ENCODE peak calls at places on chromosomes 2 and 18, in ten cellular contexts. A is mesothelial cell of epicardium; K is aorta; B is stimulated activated CD4-positive, alpha-beta T cell treated with anti-CD3 and anti-CD28 coated beads, Interleukin-2, amount 100 ng/mL, for 48 hours; N is SHP77; L is epithelial cell of esophagus; E is spleen; S is left ventricle myocardium inferior; W is hypothalamus; O is T-helper 1 cell. P is an unnamed sample.
A peak's percentile ranks its signal among the peaks of the same experiment; 100 is the strongest.

GRCh38 chr2:26989156-26989555 is 18.7 kb downstream of the MAPRE3 start:
- DNase-seq in A (no peak), K (no peak), B (no peak), N (no peak), L (no peak), E (no peak), S (no peak), W (no peak), O (no peak), P (no peak)

GRCh38 chr2:232293191-232293590 is 85.4 kb upstream of the ALPP start:
- DNase-seq in A (no peak), K (no peak), B (no peak), N (no peak), L (no peak), E (no peak), S (no peak), W (no peak), O (no peak), P (no peak)

GRCh38 chr2:119853777-119854399 is 94.2 kb downstream of the PTPN4 start:
- DNase-seq in A (no peak), K (no peak), B (no peak), N (no peak), L (no peak), E (no peak), S (no peak), W (no peak), O (no peak), P (no peak)

GRCh38 chr2:225276207-225276606 is 123.3 kb upstream of the NYAP2 start:
- DNase-seq in A (no peak), K (no peak), B (no peak), N (no peak), L (no peak), E (no peak), S (no peak), W (no peak), O (no peak), P (no peak)

GRCh38 chr2:236081171-236081570 is 87.0 kb downstream of the GBX2 start:
- DNase-seq in A (no peak), K (no peak), B (no peak), N (no peak), L (no peak), E (no peak), S (no peak), W (no peak), O (no peak), P (no peak)

GRCh38 chr2:99910903-99911302 is 231.5 kb downstream of the AFF3 start:
- DNase-seq in A (no peak), K (no peak), B (no peak), N (no peak), L (no peak), E (no peak), S (no peak), W (no peak), O (no peak), P (no peak)

GRCh38 chr2:135059577-135059976 is 7.5 kb downstream of the RAB3GAP1 start:
- DNase-seq in A (no peak), K (no peak), B (no peak), N (no peak), L (no peak), E (no peak), S (no peak), W (no peak), O (no peak), P (no peak)

GRCh38 chr2:223619486-223620129 is 17.4 kb upstream of the SCG2 start:
- DNase-seq in A (no peak), K (no peak), B (no peak), N (no peak), L (peak; percentile 61), E (no peak), S (no peak), W (no peak), O (no peak), P (no peak)

GRCh38 chr18:38450876-38451275 is 885.3 kb upstream of the CELF4 start:
- DNase-seq in A (no peak), K (no peak), B (no peak), N (no peak), L (peak; percentile 55), E (no peak), S (no peak), W (no peak), O (no peak), P (no peak)

GRCh38 chr2:46913471-46914381 is 1.9 kb downstream of the MCFD2 start:
- DNase-seq in A (no peak), K (no peak), B (no peak), N (no peak), L (peak; percentile 72), E (no peak), S (no peak), W (no peak), O (no peak), P (no peak)

GRCh38 chr2:69164379-69164778 is 151.4 kb downstream of the ANTXR1 start:
- DNase-seq in A (no peak), K (no peak), B (no peak), N (no peak), L (peak; percentile 33), E (no peak), S (no peak), W (no peak), O (no peak), P (no peak)

GRCh38 chr2:37795938-37796337 is 124.5 kb upstream of the CDC42EP3 start:
- DNase-seq in A (no peak), K (no peak), B (no peak), N (peak; percentile 6), L (peak; percentile 74), E (no peak), S (no peak), W (no peak), O (no peak), P (no peak)

GRCh38 chr18:22467760-22468553 is 50.2 kb upstream of the CTAGE1 start:
- DNase-seq in A (no peak), K (peak; percentile 87), B (no peak), N (no peak), L (peak; percentile 99), E (no peak), S (no peak), W (no peak), O (no peak), P (no peak)

GRCh38 chr18:9826666-9827065 is 59.1 kb upstream of the TXNDC2 start:
- DNase-seq in A (no peak), K (no peak), B (no peak), N (no peak), L (no peak), E (no peak), S (no peak), W (no peak), O (no peak), P (no peak)

GRCh38 chr2:168639501-168639900 is 162.9 kb upstream of the NOSTRIN start:
- DNase-seq in A (no peak), K (no peak), B (no peak), N (no peak), L (peak; percentile 67), E (no peak), S (peak; percentile 70), W (no peak), O (no peak), P (no peak)

GRCh38 chr18:39701839-39702238 is 2136.2 kb upstream of the CELF4 start:
- DNase-seq in A (no peak), K (no peak), B (no peak), N (no peak), L (peak; percentile 62), E (no peak), S (no peak), W (no peak), O (no peak), P (no peak)

GRCh38 chr2:175929850-175930249 is 72.2 kb downstream of the LNPK start:
- DNase-seq in A (no peak), K (no peak), B (no peak), N (no peak), L (peak; percentile 38), E (no peak), S (no peak), W (no peak), O (no peak), P (no peak)

GRCh38 chr2:88639865-88640264 is 12.6 kb upstream of the EIF2AK3 start:
- DNase-seq in A (no peak), K (no peak), B (no peak), N (no peak), L (no peak), E (no peak), S (no peak), W (no peak), O (no peak), P (no peak)

GRCh38 chr2:14751581-14751980 is 119.1 kb downstream of the LRATD1 start:
- DNase-seq in A (no peak), K (no peak), B (no peak), N (peak; percentile 83), L (peak; percentile 72), E (no peak), S (no peak), W (no peak), O (no peak), P (no peak)

GRCh38 chr18:2717407-2717806 is 61.9 kb downstream of the SMCHD1 start:
- DNase-seq in A (no peak), K (no peak), B (no peak), N (no peak), L (no peak), E (no peak), S (no peak), W (no peak), O (no peak), P (no peak)

GRCh38 chr2:148231858-148232257 is 211.0 kb downstream of the MBD5 start:
- DNase-seq in A (no peak), K (no peak), B (no peak), N (no peak), L (no peak), E (no peak), S (no peak), W (no peak), O (no peak), P (no peak)

GRCh38 chr2:223585691-223586090 is 16.5 kb downstream of the SCG2 start:
- DNase-seq in A (no peak), K (no peak), B (no peak), N (peak; percentile 87), L (peak; percentile 15), E (no peak), S (no peak), W (no peak), O (no peak), P (no peak)

GRCh38 chr2:3602553-3603339 is 7.8 kb downstream of the COLEC11 start:
- DNase-seq in A (no peak), K (peak; percentile 72), B (no peak), N (no peak), L (no peak), E (peak; percentile 75), S (no peak), W (no peak), O (no peak), P (no peak)

GRCh38 chr2:168624028-168624427 is 168.0 kb downstream of the CERS6 start:
- DNase-seq in A (no peak), K (no peak), B (no peak), N (no peak), L (no peak), E (no peak), S (no peak), W (no peak), O (no peak), P (no peak)

GRCh38 chr2:72082887-72083286 is 64.8 kb downstream of the CYP26B1 start:
- DNase-seq in A (no peak), K (no peak), B (no peak), N (no peak), L (no peak), E (no peak), S (no peak), W (no peak), O (no peak), P (no peak)

GRCh38 chr2:25972049-25972823 is 10.1 kb downstream of the KIF3C start:
- DNase-seq in A (no peak), K (no peak), B (no peak), N (no peak), L (no peak), E (no peak), S (no peak), W (no peak), O (no peak), P (no peak)

GRCh38 chr18:11393486-11393885 is 215.9 kb upstream of the SLC35G4 start:
- DNase-seq in A (no peak), K (no peak), B (no peak), N (no peak), L (no peak), E (no peak), S (peak; percentile 50), W (no peak), O (no peak), P (no peak)

GRCh38 chr2:239787651-239788050 is 237.5 kb downstream of the NDUFA10 start:
- DNase-seq in A (no peak), K (peak; percentile 45), B (no peak), N (no peak), L (no peak), E (peak; percentile 47), S (no peak), W (no peak), O (no peak), P (no peak)